ENCODE peak calls at places on chromosome 19, in six cellular contexts. V, P, L, A, S and O are unnamed samples. For H3K9me3, the result is how much of the 10 kb centered on the place peaks cover.

GRCh38 chr19:46000497-46001246 is 5.4 kb downstream of the CCDC61 start:
- DNase-seq in V (peak), P (no peak), L (no peak), A (no peak), S (peak), O (no peak)

GRCh38 chr19:48990400-48990799 is 2.7 kb downstream of the GYS1 start:
- DNase-seq in V (no peak), P (no peak), L (no peak), A (no peak), S (no peak), O (no peak)

GRCh38 chr19:56423276-56423984 is 19.3 kb downstream of the ZNF583 start:
- DNase-seq in V (no peak), P (no peak), L (no peak), A (no peak), S (no peak), O (no peak)

GRCh38 chr19:48518207-48518606 is 6.6 kb upstream of the LMTK3 start:
- DNase-seq in V (no peak), P (no peak), L (no peak), A (no peak), S (no peak), O (no peak)

GRCh38 chr19:3725640-3726310 is 17.6 kb downstream of the TJP3 start:
- DNase-seq in V (peak), P (no peak), L (no peak), A (no peak), S (no peak), O (no peak)

GRCh38 chr19:42412223-42412622 is 15.0 kb downstream of the LIPE start:
- DNase-seq in V (no peak), P (no peak), L (no peak), A (no peak), S (no peak), O (no peak)

GRCh38 chr19:48183356-48183755 is 12.9 kb downstream of the ZSWIM9 start:
- DNase-seq in V (no peak), P (no peak), L (no peak), A (no peak), S (no peak), O (no peak)

GRCh38 chr19:34722353-34722752 is 11.7 kb upstream of the ZNF181 start:
- DNase-seq in V (no peak), P (no peak), L (no peak), A (no peak), S (no peak), O (no peak)

GRCh38 chr19:44927746-44928145 is 13.3 kb downstream of the APOC1 start:
- DNase-seq in V (no peak), P (no peak), L (no peak), A (no peak), S (no peak), O (no peak)

GRCh38 chr19:6216996-6217751 is 62.6 kb downstream of the MLLT1 start:
- DNase-seq in V (no peak), P (no peak), L (no peak), A (no peak), S (no peak), O (peak)

GRCh38 chr19:44615529-44616247 is 2.3 kb downstream of the IGSF23 start:
- DNase-seq in V (no peak), P (no peak), L (no peak), A (no peak), S (no peak), O (no peak)

GRCh38 chr19:51489113-51489512 is 10.8 kb downstream of the CEACAM18 start:
- DNase-seq in V (no peak), P (no peak), L (no peak), A (no peak), S (no peak), O (no peak)

DNA sequence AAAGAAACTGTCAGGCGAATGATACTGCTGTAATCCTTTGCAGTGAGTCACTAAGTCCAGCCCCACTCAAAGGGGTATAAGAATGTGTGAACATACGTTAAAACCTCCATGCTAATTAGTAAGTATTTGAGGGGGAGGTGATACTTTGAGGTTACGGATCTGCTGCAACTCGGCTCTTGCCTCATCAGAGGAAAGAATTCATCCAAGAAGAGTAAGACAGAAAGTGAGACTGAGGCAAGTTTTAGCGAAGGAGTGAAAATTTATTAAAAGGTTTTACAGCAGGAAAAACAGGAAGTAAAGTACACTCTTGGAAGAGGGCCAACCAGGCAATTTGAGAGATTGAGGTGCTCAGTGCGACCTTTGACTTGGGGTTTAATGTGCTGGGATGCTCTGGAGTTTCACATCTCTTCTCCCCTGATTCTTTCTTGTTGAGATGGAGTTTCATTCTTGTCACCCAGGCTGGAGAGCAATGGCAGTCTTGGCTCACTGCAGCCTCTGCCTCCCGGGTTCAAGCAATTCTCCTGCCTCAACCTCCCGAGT is 9.8 kb downstream of the CLEC4M start:
- DNase-seq in V (no peak), P (no peak), L (no peak), A (no peak), S (no peak), O (no peak)
- H3K4me3 ChIP-seq in V (no peak), P (no peak), L (no peak), A (no peak), S (no peak), O (no peak)

DNA sequence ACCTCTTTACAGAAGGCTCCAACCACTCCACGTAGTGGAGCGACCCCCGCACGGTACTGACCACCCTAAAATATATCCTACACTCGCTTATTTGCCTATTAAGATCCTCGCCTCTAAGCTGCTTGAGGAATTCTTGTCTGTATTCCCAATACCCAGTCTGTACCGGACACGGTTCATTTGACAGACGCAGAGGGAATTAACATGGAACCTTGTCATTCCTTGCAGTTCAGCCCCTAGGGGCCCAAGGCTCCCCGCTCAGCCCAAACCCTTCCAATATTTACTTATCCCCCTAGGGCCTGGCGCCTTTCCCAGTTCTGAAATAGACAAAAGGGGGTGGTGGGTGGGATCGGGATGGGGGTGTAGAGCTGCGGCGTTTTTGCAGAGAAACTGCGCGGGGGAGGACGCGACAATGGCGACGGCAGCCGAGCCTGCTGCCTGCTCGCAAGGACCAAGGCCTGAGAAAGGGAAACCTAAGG is 638 bp downstream of the AKAP8L start:
- DNase-seq in V (no peak), P (no peak), L (no peak), A (no peak), S (no peak), O (peak)
- H3K27ac ChIP-seq in V (peak), P (peak), L (peak), A (peak), S (peak), O (peak)

GRCh38 chr19:15538774-15539173 is 30.4 kb downstream of the CYP4F22 start:
- DNase-seq in V (no peak), P (no peak), L (no peak), A (no peak), S (no peak), O (no peak)

GRCh38 chr19:15539638-15540037 is 31.3 kb downstream of the CYP4F22 start:
- DNase-seq in V (no peak), P (no peak), L (no peak), A (no peak), S (no peak), O (no peak)

GRCh38 chr19:15544283-15544682 is 36.0 kb downstream of the CYP4F22 start:
- DNase-seq in V (no peak), P (no peak), L (no peak), A (no peak), S (no peak), O (no peak)

GRCh38 chr19:15536350-15536749 is 28.0 kb downstream of the CYP4F22 start:
- DNase-seq in V (no peak), P (no peak), L (no peak), A (no peak), S (no peak), O (no peak)

GRCh38 chr19:15540435-15540834 is 32.1 kb downstream of the CYP4F22 start:
- DNase-seq in V (no peak), P (no peak), L (no peak), A (no peak), S (no peak), O (no peak)
- H3K9me3 ChIP-seq in V (under half), P (under half), L (under half), A (under half), S (under half), O (under half)

GRCh38 chr19:17125052-17125727 is 49.6 kb downstream of the MYO9B start:
- DNase-seq in V (no peak), P (no peak), L (no peak), A (no peak), S (peak), O (no peak)

GRCh38 chr19:17124025-17124424 is 48.4 kb downstream of the MYO9B start:
- DNase-seq in V (no peak), P (no peak), L (no peak), A (no peak), S (no peak), O (no peak)

GRCh38 chr19:17118957-17119356 is 43.4 kb downstream of the MYO9B start:
- DNase-seq in V (no peak), P (no peak), L (no peak), A (no peak), S (no peak), O (no peak)

GRCh38 chr19:17123041-17123440 is 47.5 kb downstream of the MYO9B start:
- DNase-seq in V (no peak), P (no peak), L (no peak), A (no peak), S (no peak), O (no peak)

GRCh38 chr19:17121736-17122293 is 46.2 kb downstream of the MYO9B start:
- DNase-seq in V (no peak), P (no peak), L (no peak), A (no peak), S (no peak), O (no peak)
- H3K4me3 ChIP-seq in V (no peak), P (no peak), L (no peak), A (no peak), S (no peak), O (no peak)

GRCh38 chr19:38869160-38869835 is 8.8 kb downstream of the RINL start:
- DNase-seq in V (peak), P (no peak), L (no peak), A (no peak), S (no peak), O (no peak)
- H3K27ac ChIP-seq in V (no peak), P (no peak), L (no peak), A (peak), S (peak), O (peak)